ENCODE peak calls at places on chromosome 12, in five cellular contexts. B, S, V, Y and U are unnamed samples.

GRCh38 chr12:115918763-115919162 is 358.7 kb downstream of the MED13L start:
- DNase-seq in S (no peak), Y (no peak), V (no peak), B (no peak), U (no peak)

GRCh38 chr12:40063424-40063823 is 42.5 kb downstream of the SLC2A13 start:
- DNase-seq in B (no peak), V (no peak), Y (no peak), S (no peak), U (no peak)

GRCh38 chr12:3034067-3034750 is 43.0 kb upstream of the TSPAN9 start:
- DNase-seq in V (peak; percentile 71), S (no peak), Y (peak; percentile 61), B (peak; percentile 53), U (no peak)

GRCh38 chr12:22257100-22257499 is 77.4 kb downstream of the ST8SIA1 start:
- DNase-seq in B (no peak), S (no peak), Y (no peak), V (no peak), U (no peak)

GRCh38 chr12:116620085-116620734 is 61.0 kb downstream of the MAP1LC3B2 start:
- DNase-seq in S (no peak), B (no peak), V (no peak), Y (no peak), U (no peak)

GRCh38 chr12:65899289-65899688 is 75.0 kb downstream of the HMGA2 start:
- DNase-seq in S (no peak), Y (no peak), V (no peak), B (no peak), U (no peak)

GRCh38 chr12:7042847-7043246 is 17.7 kb upstream of the C1S start:
- DNase-seq in Y (no peak), V (peak; percentile 29), S (no peak), B (no peak), U (no peak)

GRCh38 chr12:27190761-27191160 is 53.3 kb upstream of the STK38L start:
- DNase-seq in V (peak; percentile 88), S (no peak), B (no peak), Y (no peak), U (no peak)

GRCh38 chr12:112815589-112816321 is 24.2 kb downstream of the RPH3A start:
- DNase-seq in S (no peak), Y (no peak), V (no peak), B (no peak), U (no peak)

GRCh38 chr12:21169878-21170472 is 39.0 kb downstream of the SLCO1B1 start:
- DNase-seq in V (peak; percentile 25), S (no peak), B (peak; percentile 51), Y (no peak), U (no peak)

GRCh38 chr12:4308334-4308960 is 12.6 kb upstream of the TIGAR start:
- DNase-seq in Y (no peak), V (no peak), B (no peak), S (no peak), U (no peak)

GRCh38 chr12:66087365-66087943 is 43.1 kb downstream of the LLPH start:
- DNase-seq in Y (no peak), V (peak; percentile 88), S (no peak), B (peak; percentile 60), U (peak; percentile 89)

GRCh38 chr12:101847325-101847724 is 16.6 kb upstream of the GNPTAB start:
- DNase-seq in S (no peak), Y (no peak), B (no peak), V (no peak), U (no peak)

GRCh38 chr12:92603741-92604432 is 98.9 kb upstream of the PLEKHG7 start:
- DNase-seq in B (no peak), V (peak; percentile 50), Y (no peak), S (no peak), U (no peak)

GRCh38 chr12:103855036-103855712 is 14.1 kb upstream of the NT5DC3 start:
- DNase-seq in S (no peak), B (no peak), Y (no peak), V (peak; percentile 85), U (no peak)

GRCh38 chr12:115979351-115979750 is 298.1 kb downstream of the MED13L start:
- DNase-seq in B (no peak), Y (no peak), S (no peak), V (no peak), U (no peak)

GRCh38 chr12:37672655-37673260 is 643.8 kb upstream of the ALG10B start:
- DNase-seq in S (no peak), V (no peak), Y (no peak), B (no peak), U (no peak)

GRCh38 chr12:107884769-107885694 is 110.5 kb downstream of the ASCL4 start:
- DNase-seq in S (no peak), Y (no peak), V (peak; percentile 49), B (peak; percentile 67), U (peak; percentile 32)

GRCh38 chr12:121293603-121294002 is 2.9 kb downstream of the CAMKK2 start:
- DNase-seq in Y (no peak), V (no peak), B (no peak), S (no peak), U (no peak)

GRCh38 chr12:107635139-107635538 is 50.5 kb upstream of the PWP1 start:
- DNase-seq in B (no peak), S (no peak), V (peak; percentile 52), Y (no peak), U (no peak)

GRCh38 chr12:14833336-14833735 is 10.0 kb downstream of the ART4 start:
- DNase-seq in V (no peak), Y (no peak), B (no peak), S (no peak), U (no peak)

GRCh38 chr12:69331482-69331845 is 16.7 kb upstream of the LYZ start:
- DNase-seq in B (no peak), V (no peak), S (no peak), Y (no peak), U (no peak)

GRCh38 chr12:122860052-122860853 is 25.0 kb downstream of the HIP1R start:
- DNase-seq in S (peak; percentile 87), B (peak; percentile 87), V (peak; percentile 75), Y (peak; percentile 92), U (peak; percentile 97)
- TF ChIP-seq POLR2A in S (no peak), B (no peak), V (peak; percentile 65), Y (no peak), U (no peak)

GRCh38 chr12:75862692-75863471 is 168.7 kb downstream of the PHLDA1 start:
- DNase-seq in V (peak; percentile 86), Y (no peak), B (no peak), S (no peak), U (no peak)
- H3K4me3 ChIP-seq in V (no peak overlapping the region), Y (no peak overlapping the region), B (no peak overlapping the region), S (no peak overlapping the region), U (no peak overlapping the region)

DNA sequence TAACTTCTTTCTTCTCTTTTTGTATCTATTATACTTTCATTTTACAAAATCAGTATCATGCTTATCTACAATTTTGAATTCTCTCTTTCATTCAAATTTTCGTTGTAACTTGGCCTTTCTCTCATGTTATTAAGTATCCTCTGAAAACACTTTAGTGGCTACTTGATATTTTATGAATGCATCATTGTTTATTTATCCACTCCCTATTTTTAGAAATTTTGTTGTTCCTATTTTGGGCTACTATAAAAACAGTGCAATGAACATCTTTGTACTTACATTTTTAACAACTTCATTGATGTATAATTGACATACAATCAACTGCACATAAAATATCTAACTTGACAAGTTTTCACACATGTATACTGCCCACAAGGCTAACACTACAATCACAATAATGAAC is 44.0 kb upstream of the AMIGO2 start:
- DNase-seq in Y (no peak), V (no peak), S (no peak), B (no peak), U (no peak)
- TF ChIP-seq POLR2A in Y (no peak), V (no peak), S (no peak), B (no peak), U (no peak)

GRCh38 chr12:129771238-129771637 is 132.6 kb downstream of the TMEM132D start:
- DNase-seq in Y (no peak), S (no peak), V (no peak), B (no peak), U (no peak)

GRCh38 chr12:129762436-129762835 is 141.4 kb downstream of the TMEM132D start:
- DNase-seq in B (no peak), S (no peak), V (no peak), Y (no peak), U (no peak)

DNA sequence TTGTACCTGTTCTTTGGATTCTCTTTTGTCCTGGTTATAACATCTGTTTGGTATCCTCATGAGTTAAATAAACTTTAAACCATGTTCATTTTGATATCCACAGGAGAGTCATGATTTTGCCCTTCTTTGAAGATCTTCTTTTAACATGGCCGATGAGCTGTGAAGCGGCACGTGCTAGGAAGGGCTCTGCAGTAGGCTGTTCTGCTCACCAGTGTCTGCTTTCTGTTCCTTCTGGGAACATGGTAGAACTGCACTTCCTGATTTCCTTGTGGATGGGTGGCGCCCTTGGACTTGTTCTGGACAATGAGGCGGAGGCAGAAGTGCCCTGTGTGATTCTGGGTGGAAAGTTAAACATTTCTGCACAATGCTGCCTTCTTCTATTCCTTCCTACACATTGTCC is 138.1 kb downstream of the TMEM132D start:
- DNase-seq in S (no peak), B (no peak), Y (no peak), V (no peak), U (peak; percentile 34)
- H3K4me3 ChIP-seq in S (no peak overlapping the region), B (no peak overlapping the region), Y (no peak overlapping the region), V (no peak overlapping the region), U (no peak overlapping the region)

GRCh38 chr12:19436931-19437330 is 2.4 kb upstream of the AEBP2 start:
- DNase-seq in Y (no peak), S (no peak), B (no peak), V (no peak), U (peak; percentile 18)

GRCh38 chr12:19440916-19441315 is 1.6 kb downstream of the AEBP2 start:
- DNase-seq in B (no peak), Y (no peak), S (no peak), V (peak; percentile 40), U (no peak)

GRCh38 chr12:19437996-19438395 is 1.3 kb upstream of the AEBP2 start:
- DNase-seq in V (no peak), Y (no peak), S (no peak), B (no peak), U (no peak)

GRCh38 chr12:19440019-19440858 is 947 bp downstream of the AEBP2 start:
- DNase-seq in Y (peak; percentile 58), B (peak; percentile 34), V (peak; percentile 51), S (peak; percentile 90), U (peak; percentile 35)

DNA sequence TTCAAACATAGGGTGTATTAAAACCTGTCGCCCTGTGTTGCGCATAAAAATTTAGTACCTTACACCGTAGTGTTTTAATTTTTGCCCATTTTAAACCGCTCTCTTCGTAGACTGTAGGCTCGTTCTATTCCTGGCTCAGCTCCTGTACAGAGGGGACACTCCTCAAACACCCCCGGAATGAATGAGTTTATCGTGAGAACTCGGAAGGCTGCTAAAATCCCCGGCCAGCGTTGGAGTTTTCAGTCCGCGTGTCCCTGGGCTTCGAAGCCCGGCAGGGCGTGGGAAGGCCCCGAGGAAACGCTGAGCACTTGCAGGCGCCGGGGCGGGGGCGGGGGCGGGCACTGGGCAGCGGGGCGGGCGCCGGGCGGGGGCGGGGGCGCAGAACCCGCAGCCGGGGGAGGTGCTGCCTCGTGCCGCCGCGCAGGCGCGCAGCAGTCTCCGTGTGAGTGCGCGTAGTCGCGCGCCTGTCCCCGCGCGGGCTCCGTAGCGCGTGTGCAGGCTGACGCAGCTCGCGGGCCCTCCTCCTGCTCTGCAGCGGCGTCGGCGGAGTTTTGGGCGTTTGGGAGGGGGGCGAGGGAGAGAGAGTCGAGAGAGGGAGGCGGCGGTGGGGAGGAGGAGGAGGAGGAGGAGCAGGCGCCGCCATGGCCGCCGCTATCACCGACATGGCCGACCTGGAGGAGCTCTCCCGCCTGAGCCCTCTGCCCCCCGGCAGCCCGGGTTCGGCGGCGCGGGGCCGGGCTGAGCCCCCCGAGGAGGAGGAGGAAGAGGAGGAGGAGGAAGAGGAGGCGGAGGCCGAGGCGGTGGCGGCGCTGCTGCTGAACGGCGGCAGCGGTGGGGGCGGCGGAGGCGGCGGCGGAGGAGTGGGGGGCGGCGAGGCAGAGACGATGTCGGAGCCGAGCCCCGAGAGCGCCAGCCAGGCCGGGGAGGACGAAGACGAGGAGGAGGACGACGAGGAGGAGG is at the start of gene AEBP2:
- DNase-seq in B (peak; percentile 90), V (peak; percentile 95), S (peak; percentile 97), Y (peak; percentile 92), U (peak; percentile 92)
- TF ChIP-seq POLR2A in B (no peak), V (peak; percentile 78), S (peak; percentile 47), Y (peak; percentile 69), U (no peak)